ENCODE peak calls at places on chromosomes 1 and 21, in seven cellular contexts. Z is IMR-90, Y is fibroblast of lung, S is endothelial cell of umbilical vein, X is A549, H is foreskin keratinocyte, N is heart right ventricle. T is an unnamed sample. For H3K4me1, the result is how much of the 10 kb centered on the place peaks cover.

GRCh38 chr1:185488673-185489311 is 171.7 kb upstream of the IVNS1ABP start:
- DNase-seq in Z (no peak), Y (no peak), S (no peak), X (no peak), H (peak), N (peak), T (no peak)

GRCh38 chr1:115765091-115765490 is 3.4 kb downstream of the CASQ2 start:
- DNase-seq in Z (no peak), Y (no peak), S (no peak), X (no peak), H (no peak), N (no peak), T (no peak)

GRCh38 chr1:16215882-16216753 is 3.7 kb upstream of the ARHGEF19 start:
- DNase-seq in Z (peak), Y (peak), S (peak), X (peak), H (peak), N (peak), T (no peak)

GRCh38 chr21:15058718-15059316 is 6.0 kb downstream of the NRIP1 start:
- DNase-seq in Z (peak), Y (peak), S (peak), X (peak), H (peak), N (no peak), T (no peak)

GRCh38 chr1:226738995-226739695 is at the start of gene ITPKB:
- DNase-seq in Z (peak), Y (peak), S (peak), X (peak), H (peak), N (peak), T (no peak)

GRCh38 chr1:162882248-162882666 is 21.3 kb upstream of the CCDC190 start:
- DNase-seq in Z (no peak), Y (no peak), S (no peak), X (no peak), H (no peak), N (no peak), T (no peak)

GRCh38 chr21:34545079-34545884 is 33.3 kb upstream of the KCNE1 start:
- DNase-seq in Z (peak), Y (peak), S (peak), X (peak), H (no peak), N (no peak), T (no peak)

GRCh38 chr1:117244971-117245370 is 34.2 kb upstream of the VTCN1 start:
- DNase-seq in Z (no peak), Y (no peak), S (no peak), X (no peak), H (no peak), N (no peak), T (no peak)

GRCh38 chr1:109719337-109719837 is 7.3 kb downstream of the GSTM5 start:
- DNase-seq in Z (peak), Y (peak), S (peak), X (peak), H (peak), N (no peak), T (no peak)

GRCh38 chr1:48675251-48675650 is 101.4 kb downstream of the BEND5 start:
- DNase-seq in Z (no peak), Y (peak), S (no peak), X (no peak), H (no peak), N (no peak), T (no peak)

GRCh38 chr1:223413216-223413615 is 20.0 kb downstream of the CCDC185 start:
- DNase-seq in Z (no peak), Y (no peak), S (no peak), X (no peak), H (no peak), N (no peak), T (no peak)

GRCh38 chr1:158124034-158124433 is 56.7 kb upstream of the CD1D start:
- DNase-seq in Z (peak), Y (peak), S (no peak), X (no peak), H (peak), N (no peak), T (peak)

GRCh38 chr1:7659514-7659913 is 111.6 kb upstream of the VAMP3 start:
- DNase-seq in Z (no peak), Y (no peak), S (no peak), X (no peak), H (no peak), N (no peak), T (no peak)

GRCh38 chr1:223455470-223455869 is 62.3 kb downstream of the CCDC185 start:
- DNase-seq in Z (no peak), Y (no peak), S (no peak), X (no peak), H (no peak), N (no peak), T (no peak)

GRCh38 chr1:83849191-83850061 is 149.5 kb downstream of the TTLL7 start:
- DNase-seq in Z (no peak), Y (no peak), S (peak), X (no peak), H (peak), N (no peak), T (no peak)

GRCh38 chr1:223733898-223734852 is 21.8 kb downstream of the CAPN2 start:
- DNase-seq in Z (no peak), Y (no peak), S (no peak), X (no peak), H (no peak), N (no peak), T (no peak)

GRCh38 chr1:167538657-167539056 is 14.9 kb downstream of the CREG1 start:
- DNase-seq in Z (no peak), Y (no peak), S (no peak), X (peak), H (no peak), N (no peak), T (no peak)

GRCh38 chr1:226108935-226109828 is 46.7 kb downstream of the H3-3A start:
- DNase-seq in Z (peak), Y (peak), S (no peak), X (no peak), H (no peak), N (peak), T (no peak)

GRCh38 chr1:200971955-200972711 is 51.4 kb downstream of the KIF21B start:
- DNase-seq in Z (peak), Y (peak), S (peak), X (peak), H (peak), N (peak), T (no peak)

GRCh38 chr1:73673980-73674379 is 524.0 kb downstream of the LRRIQ3 start:
- DNase-seq in Z (no peak), Y (peak), S (peak), X (no peak), H (peak), N (no peak), T (no peak)

GRCh38 chr1:154446292-154446691 is 41.1 kb downstream of the IL6R start:
- DNase-seq in Z (peak), Y (peak), S (no peak), X (no peak), H (no peak), N (no peak), T (no peak)

GRCh38 chr1:3821004-3821933 is 25.0 kb upstream of the LRRC47 start:
- DNase-seq in Z (no peak), Y (no peak), S (no peak), X (no peak), H (no peak), N (no peak), T (no peak)

GRCh38 chr21:44377201-44377921 is 23.9 kb downstream of the TRPM2 start:
- DNase-seq in Z (no peak), Y (no peak), S (no peak), X (no peak), H (peak), N (no peak), T (no peak)

GRCh38 chr1:235326719-235327558 is 1.0 kb downstream of the ARID4B start:
- DNase-seq in Z (no peak), Y (peak), S (peak), X (peak), H (no peak), N (peak), T (no peak)

GRCh38 chr1:8525291-8526275 is 207.7 kb downstream of the SLC45A1 start:
- DNase-seq in Z (peak), Y (peak), S (peak), X (peak), H (peak), N (peak), T (peak)

GRCh38 chr1:172530000-172530399 is 3.0 kb upstream of the SUCO start:
- DNase-seq in Z (no peak), Y (no peak), S (no peak), X (no peak), H (peak), N (no peak), T (no peak)

GRCh38 chr1:172531846-172532699 is 877 bp upstream of the SUCO start:
- DNase-seq in Z (peak), Y (peak), S (peak), X (peak), H (peak), N (peak), T (peak)

GRCh38 chr1:172533511-172534116 is 664 bp downstream of the SUCO start:
- DNase-seq in Z (peak), Y (peak), S (peak), X (peak), H (peak), N (no peak), T (peak)

GRCh38 chr1:172531412-172531811 is 1.5 kb upstream of the SUCO start:
- DNase-seq in Z (no peak), Y (no peak), S (no peak), X (no peak), H (no peak), N (no peak), T (no peak)

GRCh38 chr1:172532700-172533510 is at the start of gene SUCO:
- DNase-seq in Z (peak), Y (peak), S (peak), X (peak), H (peak), N (peak), T (peak)
- H3K4me1 ChIP-seq in Z (under half), Y (under half), S (under half), X (under half), H (under half), N (under half), T (under half)

GRCh38 chr1:94269921-94270320 is 32.5 kb upstream of the ARHGAP29 start:
- DNase-seq in Z (no peak), Y (no peak), S (no peak), X (no peak), H (no peak), N (no peak), T (no peak)

GRCh38 chr1:94260635-94261387 is 23.4 kb upstream of the ARHGAP29 start:
- DNase-seq in Z (no peak), Y (no peak), S (no peak), X (no peak), H (no peak), N (no peak), T (no peak)

GRCh38 chr1:94270801-94271203 is 33.4 kb upstream of the ARHGAP29 start:
- DNase-seq in Z (peak), Y (peak), S (peak), X (no peak), H (peak), N (no peak), T (peak)

GRCh38 chr1:94265011-94265422 is 27.6 kb upstream of the ARHGAP29 start:
- DNase-seq in Z (no peak), Y (no peak), S (peak), X (no peak), H (no peak), N (no peak), T (no peak)

GRCh38 chr1:94265931-94266330 is 28.5 kb upstream of the ARHGAP29 start:
- DNase-seq in Z (peak), Y (no peak), S (peak), X (no peak), H (no peak), N (no peak), T (no peak)
- H3K4me1 ChIP-seq in Z (under half), Y (under half), S (under half), X (under half), H (under half), N (under half), T (under half)

GRCh38 chr1:229535226-229535625 is 23.3 kb downstream of the ABCB10 start:
- DNase-seq in Z (peak), Y (no peak), S (no peak), X (no peak), H (no peak), N (no peak), T (no peak)
- H3K4me1 ChIP-seq in Z (under half), Y (under half), S (under half), X (under half), H (under half), N (under half), T (under half)

DNA sequence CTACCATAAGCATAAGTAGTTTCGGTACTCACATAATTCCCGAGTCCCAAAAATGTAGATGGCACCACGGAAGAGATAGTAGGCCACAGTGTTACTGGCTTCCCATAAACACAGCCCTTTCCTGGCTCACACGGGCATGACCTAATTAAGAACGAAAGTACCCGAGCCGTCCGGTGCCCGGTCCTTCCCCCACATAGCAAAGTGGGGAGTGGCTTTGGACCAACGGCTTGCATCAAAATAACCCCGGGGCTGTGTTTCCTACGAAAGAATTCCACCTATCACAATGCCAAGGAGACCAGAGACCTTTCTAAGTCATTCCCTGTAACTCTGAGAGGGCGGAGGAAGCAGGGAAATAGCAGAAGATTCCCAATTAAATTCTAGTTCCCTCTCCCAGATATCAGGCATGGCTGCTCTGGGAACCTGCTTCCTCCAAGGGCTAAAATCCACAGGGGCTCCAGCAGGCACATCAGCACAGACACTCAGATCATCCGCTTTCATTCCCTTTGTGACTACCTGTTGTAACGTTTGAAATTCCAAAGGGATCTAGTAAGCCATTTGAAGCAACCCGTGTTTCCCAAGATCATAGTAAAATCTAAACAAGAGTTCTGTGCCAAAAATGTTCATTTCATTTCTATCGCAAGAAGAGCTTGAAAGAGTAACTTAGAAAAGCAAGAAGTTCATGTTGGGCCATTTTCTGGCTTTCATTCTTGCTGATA is at the start of gene TMPRSS3:
- DNase-seq in Z (no peak), Y (no peak), S (no peak), X (peak), H (peak), N (no peak), T (no peak)
- H3K4me1 ChIP-seq in Z (under half), Y (under half), S (under half), X (under half), H (under half), N (under half), T (under half)

GRCh38 chr1:206835186-206835585 is 30.2 kb upstream of the IL20 start:
- DNase-seq in Z (no peak), Y (no peak), S (no peak), X (no peak), H (no peak), N (no peak), T (no peak)
- H3K4me1 ChIP-seq in Z (under half), Y (under half), S (under half), X (under half), H (under half), N (under half), T (under half)

GRCh38 chr1:151013518-151013917 is 5.3 kb downstream of the PRUNE1 start:
- DNase-seq in Z (peak), Y (peak), S (peak), X (no peak), H (no peak), N (no peak), T (no peak)
- H3K4me1 ChIP-seq in Z (under half), Y (under half), S (under half), X (under half), H (under half), N (half or more), T (under half)

GRCh38 chr1:114753143-114753542 is 4.6 kb downstream of the CSDE1 start:
- DNase-seq in Z (no peak), Y (no peak), S (no peak), X (no peak), H (no peak), N (no peak), T (no peak)
- H3K4me1 ChIP-seq in Z (under half), Y (under half), S (under half), X (under half), H (under half), N (half or more), T (under half)

GRCh38 chr1:230087722-230088115 is 20.7 kb downstream of the GALNT2 start:
- DNase-seq in Z (no peak), Y (peak), S (no peak), X (no peak), H (no peak), N (no peak), T (no peak)
- H3K4me1 ChIP-seq in Z (under half), Y (under half), S (under half), X (half or more), H (half or more), N (under half), T (half or more)

GRCh38 chr1:169111472-169111871 is 5.0 kb downstream of the ATP1B1 start:
- DNase-seq in Z (no peak), Y (no peak), S (no peak), X (no peak), H (no peak), N (no peak), T (no peak)

GRCh38 chr1:169110265-169110664 is 3.8 kb downstream of the ATP1B1 start:
- DNase-seq in Z (no peak), Y (no peak), S (peak), X (no peak), H (no peak), N (no peak), T (no peak)

GRCh38 chr1:169110691-169111447 is 4.4 kb downstream of the ATP1B1 start:
- DNase-seq in Z (peak), Y (peak), S (peak), X (peak), H (no peak), N (no peak), T (no peak)

GRCh38 chr1:169113613-169114119 is 7.2 kb downstream of the ATP1B1 start:
- DNase-seq in Z (peak), Y (peak), S (peak), X (peak), H (peak), N (no peak), T (peak)

GRCh38 chr1:169112241-169112640 is 5.8 kb downstream of the ATP1B1 start:
- DNase-seq in Z (peak), Y (no peak), S (no peak), X (peak), H (no peak), N (no peak), T (no peak)
- H3K4me1 ChIP-seq in Z (under half), Y (under half), S (half or more), X (half or more), H (half or more), N (half or more), T (half or more)

DNA sequence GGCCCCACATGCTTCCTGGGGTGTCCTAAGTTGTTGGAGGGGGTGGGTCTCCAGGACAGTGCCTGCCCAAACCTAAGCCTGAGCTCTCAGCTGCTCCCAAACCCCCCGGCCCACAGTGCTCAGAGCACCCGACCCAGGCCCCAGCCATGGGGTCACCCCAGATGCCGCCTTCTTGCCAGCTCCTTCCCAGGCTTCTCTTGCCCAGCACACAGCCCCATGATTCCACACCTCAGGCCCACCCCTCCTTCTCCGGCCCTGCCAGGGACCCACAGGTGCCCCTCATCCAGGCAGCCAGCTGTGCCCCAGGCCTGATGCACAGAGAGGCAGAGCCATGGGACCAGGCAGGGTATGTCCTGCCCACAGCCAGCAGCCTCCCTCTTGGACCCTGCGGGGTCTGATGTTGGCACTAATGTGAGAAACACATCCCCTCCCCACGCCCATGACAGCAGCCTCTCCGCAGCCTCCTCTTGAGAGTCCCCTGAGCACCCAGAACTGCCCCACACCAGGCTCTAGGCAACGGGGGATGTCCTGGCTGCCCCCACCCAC is 4.9 kb downstream of the WNT9A start:
- DNase-seq in Z (no peak), Y (no peak), S (no peak), X (no peak), H (no peak), N (no peak), T (peak)
- H3K4me1 ChIP-seq in Z (under half), Y (under half), S (under half), X (under half), H (under half), N (under half), T (under half)

T was measured in RWPE2.